ENCODE peak calls at places on chromosomes 2 and 18, in nine cellular contexts. E is upper lobe of right lung; M is lower lobe of right lung; T is cardiac muscle cell; P is A673; L is CD8-positive, alpha-beta T cell; D is Peyer's patch; G is MM.1S; I is transverse colon. A is an unnamed sample.
A peak's percentile ranks its signal among the peaks of the same experiment; 100 is the strongest.

GRCh38 chr2:60536716-60537115 is 16.7 kb downstream of the BCL11A start:
- DNase-seq in E (no peak), M (no peak), T (peak; percentile 32), P (no peak), L (no peak), D (no peak), G (no peak), I (no peak), A (peak; percentile 67)

GRCh38 chr2:222364280-222364895 is 60.0 kb upstream of the SGPP2 start:
- DNase-seq in E (no peak), M (no peak), T (peak; percentile 63), P (peak; percentile 85), L (no peak), D (no peak), G (no peak), I (no peak), A (peak; percentile 73)

GRCh38 chr2:44777542-44777941 is 164.0 kb upstream of the SIX3 start:
- DNase-seq in E (no peak), M (no peak), T (peak; percentile 22), P (peak; percentile 88), L (no peak), D (no peak), G (no peak), I (peak; percentile 16), A (peak; percentile 20)

GRCh38 chr2:48148841-48149240 is 242.5 kb upstream of the FBXO11 start:
- DNase-seq in E (no peak), M (no peak), T (no peak), P (no peak), L (no peak), D (no peak), G (no peak), I (no peak), A (no peak)

GRCh38 chr2:86703704-86704370 is 16.3 kb upstream of the RMND5A start:
- DNase-seq in E (no peak), M (no peak), T (peak; percentile 59), P (peak; percentile 81), L (no peak), D (peak; percentile 66), G (no peak), I (peak; percentile 73), A (peak; percentile 92)

GRCh38 chr18:369224-370010 is 101.6 kb upstream of the THOC1 start:
- DNase-seq in E (no peak), M (no peak), T (no peak), P (no peak), L (no peak), D (no peak), G (no peak), I (no peak), A (no peak)

GRCh38 chr2:231673348-231673770 is 35.0 kb upstream of the PTMA start:
- DNase-seq in E (peak; percentile 93), M (peak; percentile 89), T (peak; percentile 76), P (no peak), L (no peak), D (peak; percentile 87), G (no peak), I (peak; percentile 90), A (peak; percentile 74)

GRCh38 chr18:6219116-6219717 is 195.5 kb downstream of the L3MBTL4 start:
- DNase-seq in E (no peak), M (no peak), T (peak; percentile 62), P (peak; percentile 26), L (no peak), D (no peak), G (peak; percentile 30), I (no peak), A (no peak)

GRCh38 chr2:66301073-66301766 is 133.7 kb upstream of the MEIS1 start:
- DNase-seq in E (no peak), M (no peak), T (peak; percentile 2), P (no peak), L (no peak), D (no peak), G (no peak), I (peak; percentile 14), A (peak; percentile 59)

GRCh38 chr2:50066858-50067257 is 912.5 kb upstream of the FSHR start:
- DNase-seq in E (no peak), M (no peak), T (no peak), P (peak; percentile 25), L (no peak), D (no peak), G (no peak), I (no peak), A (no peak)

GRCh38 chr2:113186421-113186820 is 12.7 kb downstream of the PSD4 start:
- DNase-seq in E (no peak), M (no peak), T (no peak), P (no peak), L (no peak), D (peak; percentile 15), G (no peak), I (no peak), A (no peak)

GRCh38 chr18:22563098-22563707 is 145.5 kb upstream of the CTAGE1 start:
- DNase-seq in E (no peak), M (no peak), T (peak; percentile 97), P (peak; percentile 77), L (peak; percentile 19), D (no peak), G (peak; percentile 67), I (peak; percentile 35), A (peak; percentile 89)

GRCh38 chr2:206873426-206873825 is 65.9 kb upstream of the CPO start:
- DNase-seq in E (no peak), M (no peak), T (peak; percentile 11), P (no peak), L (no peak), D (no peak), G (no peak), I (no peak), A (no peak)

GRCh38 chr2:240964854-240965295 is 33.5 kb upstream of the SNED1 start:
- DNase-seq in E (peak; percentile 58), M (peak; percentile 46), T (no peak), P (no peak), L (no peak), D (peak; percentile 35), G (peak; percentile 23), I (no peak), A (no peak)

GRCh38 chr18:75504469-75504868 is 77.0 kb upstream of the SMIM21 start:
- DNase-seq in E (no peak), M (no peak), T (no peak), P (no peak), L (no peak), D (no peak), G (no peak), I (no peak), A (no peak)

GRCh38 chr2:153715218-153715617 is 156.5 kb upstream of the GALNT13 start:
- DNase-seq in E (no peak), M (no peak), T (no peak), P (no peak), L (no peak), D (no peak), G (no peak), I (no peak), A (no peak)

GRCh38 chr2:193963472-193964119 is 1693.4 kb upstream of the SLC39A10 start:
- DNase-seq in E (no peak), M (no peak), T (peak; percentile 73), P (peak; percentile 78), L (no peak), D (no peak), G (no peak), I (no peak), A (peak; percentile 41)
- TF ChIP-seq CTCF in E (peak; percentile 21), M (no peak), T (peak; percentile 71), P (peak; percentile 73), L (no peak), D (no peak), G (peak; percentile 43), I (no peak), A (peak; percentile 42)

GRCh38 chr2:131055169-131056065 is 37.8 kb downstream of the FAM168B start:
- DNase-seq in E (no peak), M (peak; percentile 24), T (no peak), P (no peak), L (no peak), D (no peak), G (no peak), I (no peak), A (no peak)
- H3K36me3 ChIP-seq in E (peaks cover 86% of the 10 kb centered on the region), M (peaks cover 88% of the 10 kb centered on the region), T (peaks cover 40% of the 10 kb centered on the region), P (peaks cover 71% of the 10 kb centered on the region), L (peaks cover 45% of the 10 kb centered on the region), D (no peaks in the 10 kb centered on the region), G (peaks cover 3% of the 10 kb centered on the region), I (peaks cover 57% of the 10 kb centered on the region), A (peaks cover 37% of the 10 kb centered on the region)

DNA sequence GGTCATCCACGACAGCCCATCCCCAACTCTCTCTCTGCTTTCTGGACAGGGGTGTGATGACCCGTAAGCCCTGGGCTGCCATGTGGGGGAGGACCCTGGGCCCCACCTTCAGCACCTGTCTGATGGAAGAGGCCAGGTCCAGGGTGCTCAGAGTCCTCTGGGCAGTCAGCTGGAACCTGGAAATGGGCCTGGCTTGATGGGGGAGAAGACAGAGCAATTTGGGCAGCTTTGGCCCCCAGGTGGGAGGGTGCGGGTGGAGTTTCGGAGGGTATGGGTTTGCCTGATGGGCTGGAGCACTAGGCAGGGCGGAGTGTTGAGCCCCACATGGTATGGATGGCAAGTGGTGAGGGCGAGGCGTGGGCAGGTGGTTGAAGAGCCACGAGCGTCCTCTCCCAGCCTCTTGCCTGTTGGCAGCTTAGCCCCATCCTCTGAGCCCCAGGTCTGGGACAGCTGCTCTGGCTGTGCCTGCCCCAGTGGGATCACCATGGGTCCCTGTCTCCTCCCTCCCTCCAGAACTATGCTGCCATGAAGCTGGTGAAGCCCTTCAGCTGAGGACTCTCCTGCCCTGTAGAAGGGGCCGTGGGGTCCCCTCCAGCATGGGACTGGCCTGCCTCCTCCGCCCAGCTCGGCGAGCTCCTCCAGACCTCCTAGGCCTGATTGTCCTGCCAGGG is 232.7 kb downstream of the DYSF start:
- DNase-seq in E (peak; percentile 40), M (no peak), T (no peak), P (no peak), L (no peak), D (peak; percentile 35), G (no peak), I (no peak), A (no peak)
- TF ChIP-seq CTCF in E (no peak), M (no peak), T (no peak), P (no peak), L (no peak), D (no peak), G (no peak), I (no peak), A (no peak)

DNA sequence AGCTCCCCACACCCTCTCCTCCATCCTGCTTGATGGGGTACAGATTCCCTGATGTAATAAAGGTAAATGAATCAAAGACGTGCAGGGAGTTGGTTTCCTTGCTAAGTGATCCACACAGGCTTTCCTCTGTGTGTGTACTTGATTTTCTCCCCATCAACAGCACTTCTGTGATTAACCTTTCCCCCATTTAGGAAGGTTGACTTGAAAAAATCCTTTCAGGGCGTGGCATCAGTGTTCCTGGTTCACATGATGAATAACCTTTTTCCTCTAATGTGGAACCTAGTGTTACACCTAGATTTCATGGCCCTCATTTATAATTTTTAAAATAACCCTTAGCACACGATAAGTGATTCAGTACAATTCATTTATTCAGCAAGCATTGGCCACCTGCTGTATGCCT is 115.0 kb downstream of the ICA1L start:
- DNase-seq in E (no peak), M (no peak), T (no peak), P (no peak), L (no peak), D (no peak), G (no peak), I (no peak), A (no peak)
- H3K36me3 ChIP-seq in E (peaks cover 7% of the 10 kb centered on the region), M (peaks cover 29% of the 10 kb centered on the region), T (peaks cover 21% of the 10 kb centered on the region), P (no peaks in the 10 kb centered on the region), L (peaks cover 10% of the 10 kb centered on the region), D (no peaks in the 10 kb centered on the region), G (no peaks in the 10 kb centered on the region), I (peaks cover 7% of the 10 kb centered on the region), A (no peaks in the 10 kb centered on the region)

DNA sequence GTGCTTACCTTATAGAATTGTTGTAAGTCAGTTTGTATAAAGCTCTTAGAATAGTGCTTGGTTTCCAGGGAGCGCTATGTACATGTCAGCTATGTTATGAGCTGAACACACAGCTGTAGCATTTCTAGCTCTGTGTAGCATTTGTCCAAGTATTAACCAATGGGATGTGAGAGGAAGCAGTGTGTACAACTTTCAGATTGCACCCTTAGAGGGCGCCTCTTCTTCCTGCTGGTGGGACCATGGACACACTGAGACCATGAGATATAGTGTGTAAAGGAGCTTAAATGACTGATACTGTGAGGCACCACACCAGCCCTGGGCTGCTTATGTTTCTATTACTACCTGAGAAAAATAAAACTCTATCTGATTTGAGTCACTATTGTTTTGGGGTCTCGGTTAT is 380.2 kb downstream of the LNPK start:
- DNase-seq in E (no peak), M (no peak), T (no peak), P (peak; percentile 34), L (no peak), D (no peak), G (no peak), I (no peak), A (no peak)
- TF ChIP-seq CTCF in E (no peak), M (no peak), T (no peak), P (peak; percentile 52), L (no peak), D (no peak), G (no peak), I (no peak), A (no peak)

A was measured in bronchial epithelial cell.